ENCODE peak calls at places on chromosomes 3 and 15, in ten cellular contexts. I is MCF 10A; E is breast epithelium; Z is astrocyte; D is glutamatergic neuron; S is cardiac muscle cell; L is heart right ventricle; H is type B pancreatic cell; R is activated CD8-positive, alpha-beta T cell treated with anti-CD3 and anti-CD28 coated beads for 36 hours; M is body of pancreas. C is an unnamed sample.

GRCh38 chr3:126494204-126494603 is 18.5 kb upstream of the ZXDC start:
- DNase-seq in M (no peak), D (no peak), E (no peak), H (no peak), R (no peak), L (no peak), S (no peak), I (no peak), Z (no peak), C (no peak)

GRCh38 chr3:64157150-64158035 is 67.9 kb downstream of the PRICKLE2 start:
- DNase-seq in I (no peak), H (no peak), M (no peak), D (no peak), E (peak), S (no peak), L (no peak), R (no peak), Z (no peak), C (no peak)

GRCh38 chr15:30923429-30923828 is 19.7 kb downstream of the FAN1 start:
- DNase-seq in Z (no peak), D (peak), E (no peak), S (no peak), I (no peak), L (peak), R (no peak), M (no peak), H (no peak), C (no peak)

GRCh38 chr3:160458151-160458550 is 8.6 kb upstream of the TRIM59 start:
- DNase-seq in H (no peak), S (no peak), D (no peak), L (no peak), E (no peak), Z (no peak), R (no peak), I (no peak), M (no peak), C (no peak)

GRCh38 chr3:38907426-38907825 is 91.4 kb upstream of the SCN10A start:
- DNase-seq in Z (no peak), H (no peak), M (no peak), I (no peak), R (no peak), L (no peak), S (no peak), E (no peak), D (no peak), C (no peak)

GRCh38 chr3:100695696-100696095 is 13.6 kb upstream of the TFG start:
- DNase-seq in I (no peak), Z (no peak), L (no peak), H (no peak), D (no peak), E (no peak), M (no peak), S (no peak), R (no peak), C (no peak)

GRCh38 chr3:121481116-121481895 is 64.5 kb downstream of the POLQ start:
- DNase-seq in L (no peak), E (no peak), D (no peak), I (no peak), H (no peak), Z (peak), R (no peak), S (no peak), M (no peak), C (no peak)

GRCh38 chr15:52112203-52112750 is 298 bp downstream of the BCL2L10 start:
- DNase-seq in M (no peak), R (peak), Z (no peak), D (peak), S (no peak), L (no peak), I (no peak), E (peak), H (no peak), C (no peak)

GRCh38 chr15:95326689-95327525 is 1003.6 kb upstream of the NR2F2 start:
- DNase-seq in D (peak), Z (no peak), R (no peak), H (peak), I (no peak), S (no peak), E (no peak), M (no peak), L (no peak), C (peak)

GRCh38 chr3:194983620-194984019 is 287.3 kb downstream of the XXYLT1 start:
- DNase-seq in H (no peak), M (no peak), R (no peak), D (peak), Z (no peak), I (no peak), L (no peak), S (no peak), E (peak), C (no peak)

GRCh38 chr3:128053614-128054013 is 1.4 kb downstream of the SEC61A1 start:
- DNase-seq in E (no peak), D (no peak), H (no peak), L (no peak), S (no peak), Z (no peak), I (no peak), M (no peak), R (no peak), C (no peak)

GRCh38 chr3:113287818-113288648 is 76.7 kb downstream of the BOC start:
- DNase-seq in E (no peak), Z (peak), H (no peak), R (peak), I (peak), L (peak), M (peak), S (peak), D (peak), C (peak)

GRCh38 chr15:52394020-52394608 is 98.5 kb upstream of the MYO5C start:
- DNase-seq in R (no peak), L (no peak), Z (no peak), E (no peak), D (no peak), I (no peak), M (no peak), H (no peak), S (peak), C (no peak)

GRCh38 chr3:21188459-21188858 is 562.6 kb downstream of the ZNF385D start:
- DNase-seq in H (no peak), D (no peak), R (no peak), L (no peak), I (no peak), E (no peak), M (no peak), S (no peak), Z (no peak), C (no peak)

GRCh38 chr3:42195879-42196330 is 70.1 kb downstream of the CCK start:
- DNase-seq in I (peak), L (no peak), S (peak), R (no peak), Z (no peak), E (no peak), H (no peak), D (no peak), M (no peak), C (no peak)

GRCh38 chr15:22955544-22956085 is 24.6 kb downstream of the CYFIP1 start:
- DNase-seq in M (no peak), S (no peak), E (no peak), L (no peak), R (no peak), D (no peak), Z (no peak), H (no peak), I (no peak), C (no peak)

GRCh38 chr15:60679256-60679655 is 200.3 kb upstream of the ICE2 start:
- DNase-seq in S (no peak), M (no peak), H (no peak), R (no peak), D (no peak), E (no peak), I (no peak), Z (peak), L (no peak), C (no peak)

GRCh38 chr3:113219605-113220300 is 8.4 kb downstream of the BOC start:
- DNase-seq in H (no peak), R (no peak), Z (no peak), M (no peak), E (no peak), S (no peak), I (no peak), D (no peak), L (no peak), C (no peak)

GRCh38 chr3:179872842-179873241 is 163.9 kb downstream of the PEX5L start:
- DNase-seq in L (no peak), D (no peak), R (no peak), Z (no peak), H (no peak), I (no peak), M (no peak), E (no peak), S (no peak), C (no peak)

GRCh38 chr3:193140381-193140780 is 100.6 kb upstream of the PLAAT1 start:
- DNase-seq in Z (peak), E (no peak), L (no peak), M (no peak), I (no peak), D (no peak), R (no peak), S (no peak), H (no peak), C (no peak)

GRCh38 chr15:98803228-98804056 is 155.1 kb downstream of the IGF1R start:
- DNase-seq in S (no peak), E (no peak), M (no peak), I (peak), L (no peak), Z (peak), R (no peak), D (no peak), H (no peak), C (no peak)

GRCh38 chr15:44633603-44634002 is 29.9 kb downstream of the SPG11 start:
- DNase-seq in E (no peak), M (no peak), L (no peak), D (no peak), I (peak), R (peak), Z (peak), H (no peak), S (peak), C (no peak)

GRCh38 chr15:89723031-89723430 is 28.0 kb downstream of the MESP1 start:
- DNase-seq in D (no peak), I (no peak), L (no peak), Z (no peak), S (no peak), R (no peak), M (no peak), H (no peak), E (no peak), C (no peak)

GRCh38 chr15:69031013-69032001 is 16.8 kb downstream of the NOX5 start:
- DNase-seq in H (no peak), E (peak), S (peak), L (peak), I (no peak), R (peak), M (peak), Z (peak), D (peak), C (peak)

GRCh38 chr15:28105793-28106192 is 6.7 kb upstream of the OCA2 start:
- DNase-seq in L (no peak), S (no peak), H (no peak), E (no peak), I (no peak), Z (no peak), M (no peak), D (no peak), R (no peak), C (no peak)

GRCh38 chr3:137172703-137173102 is 214.9 kb downstream of the IL20RB start:
- DNase-seq in Z (no peak), D (peak), L (no peak), S (no peak), R (no peak), H (no peak), M (no peak), I (no peak), E (no peak), C (no peak)

GRCh38 chr15:46848704-46849103 is 868.6 kb upstream of the SEMA6D start:
- DNase-seq in H (no peak), I (peak), S (no peak), R (no peak), L (no peak), E (no peak), M (no peak), D (no peak), Z (peak), C (no peak)

GRCh38 chr3:8500208-8500961 is 1.2 kb upstream of the LMCD1 start:
- DNase-seq in L (no peak), Z (peak), I (no peak), H (no peak), M (peak), R (no peak), D (no peak), E (peak), S (peak), C (peak)

GRCh38 chr3:45509038-45509767 is 85.3 kb upstream of the LIMD1 start:
- DNase-seq in M (no peak), L (no peak), E (no peak), D (no peak), H (no peak), R (peak), I (peak), Z (peak), S (peak), C (peak)

GRCh38 chr3:33187368-33187634 is 31.3 kb downstream of the SUSD5 start:
- DNase-seq in S (peak), R (no peak), Z (peak), M (no peak), H (no peak), I (no peak), D (no peak), L (no peak), E (no peak), C (no peak)

GRCh38 chr15:84791763-84792162 is 25.4 kb upstream of the ALPK3 start:
- DNase-seq in E (no peak), D (no peak), H (no peak), L (no peak), S (peak), Z (peak), I (no peak), R (no peak), M (no peak), C (no peak)

GRCh38 chr15:35496585-35496984 is 49.4 kb downstream of the DPH6 start:
- DNase-seq in R (no peak), I (no peak), E (no peak), D (no peak), L (no peak), S (no peak), M (no peak), Z (no peak), H (no peak), C (no peak)

GRCh38 chr15:53203454-53203853 is 413.3 kb upstream of the ONECUT1 start:
- DNase-seq in R (no peak), D (no peak), H (no peak), Z (no peak), M (peak), I (no peak), L (no peak), S (no peak), E (no peak), C (no peak)

GRCh38 chr15:69869291-69869690 is 228.4 kb downstream of the TLE3 start:
- DNase-seq in S (no peak), M (no peak), E (no peak), I (no peak), Z (no peak), L (no peak), R (no peak), H (no peak), D (no peak), C (no peak)

GRCh38 chr15:41480396-41481140 is 13.1 kb upstream of the ITPKA start:
- DNase-seq in R (no peak), D (no peak), M (no peak), Z (no peak), L (no peak), I (no peak), S (no peak), E (no peak), H (no peak), C (no peak)

GRCh38 chr3:196274585-196274984 is 12.9 kb downstream of the PCYT1A start:
- DNase-seq in L (no peak), M (no peak), H (no peak), Z (peak), D (no peak), I (peak), R (peak), E (no peak), S (no peak), C (no peak)

GRCh38 chr3:194481103-194481502 is 5.7 kb downstream of the ATP13A3 start:
- DNase-seq in M (no peak), R (no peak), D (no peak), S (peak), H (no peak), L (no peak), Z (peak), I (peak), E (no peak), C (no peak)

DNA sequence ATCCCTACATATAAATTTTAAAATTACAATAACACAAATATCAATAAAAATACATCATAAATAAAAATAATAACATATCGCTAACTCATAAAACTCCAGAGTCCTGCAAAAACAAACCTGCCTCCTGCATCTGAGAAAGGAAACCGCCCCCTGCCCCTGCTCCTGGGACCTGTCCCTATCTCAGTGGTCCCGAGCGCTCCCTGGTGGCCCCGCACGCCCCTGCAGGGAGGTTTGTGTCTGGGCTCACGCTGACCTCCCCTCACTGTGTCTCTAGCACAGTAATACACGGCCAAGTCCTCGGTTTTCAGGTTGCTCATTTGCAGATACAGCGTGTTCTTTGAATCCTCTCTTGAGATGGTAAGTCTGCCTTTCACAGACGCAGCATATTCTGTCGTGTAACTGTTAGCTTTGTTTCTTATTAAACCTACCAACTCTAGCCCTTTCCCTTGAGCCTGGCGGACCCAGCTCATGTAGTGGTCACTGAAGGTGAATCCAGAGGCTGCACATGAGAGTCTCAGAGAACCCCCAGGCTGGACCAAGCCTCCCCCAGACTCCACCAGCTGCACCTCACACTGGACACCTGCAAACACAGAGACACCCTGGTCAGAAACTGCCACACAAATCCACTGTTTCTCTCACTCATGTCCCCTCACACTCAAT is 554.1 kb downstream of the GOLGA6L6 start:
- DNase-seq in D (no peak), M (no peak), L (no peak), S (no peak), I (no peak), E (no peak), R (peak), H (no peak), Z (no peak), C (no peak)
- TF ChIP-seq CTCF in D (no peak), M (no peak), L (no peak), S (no peak), I (peak), E (no peak), R (peak), H (no peak), Z (no peak), C (no peak)

GRCh38 chr15:40106203-40107161 is 2.2 kb downstream of the BMF start:
- DNase-seq in E (peak), Z (no peak), D (no peak), M (peak), R (no peak), L (no peak), I (peak), S (peak), H (no peak), C (no peak)
- TF ChIP-seq CTCF in E (no peak), Z (no peak), D (no peak), M (no peak), R (no peak), L (no peak), I (no peak), S (no peak), H (no peak), C (no peak)

DNA sequence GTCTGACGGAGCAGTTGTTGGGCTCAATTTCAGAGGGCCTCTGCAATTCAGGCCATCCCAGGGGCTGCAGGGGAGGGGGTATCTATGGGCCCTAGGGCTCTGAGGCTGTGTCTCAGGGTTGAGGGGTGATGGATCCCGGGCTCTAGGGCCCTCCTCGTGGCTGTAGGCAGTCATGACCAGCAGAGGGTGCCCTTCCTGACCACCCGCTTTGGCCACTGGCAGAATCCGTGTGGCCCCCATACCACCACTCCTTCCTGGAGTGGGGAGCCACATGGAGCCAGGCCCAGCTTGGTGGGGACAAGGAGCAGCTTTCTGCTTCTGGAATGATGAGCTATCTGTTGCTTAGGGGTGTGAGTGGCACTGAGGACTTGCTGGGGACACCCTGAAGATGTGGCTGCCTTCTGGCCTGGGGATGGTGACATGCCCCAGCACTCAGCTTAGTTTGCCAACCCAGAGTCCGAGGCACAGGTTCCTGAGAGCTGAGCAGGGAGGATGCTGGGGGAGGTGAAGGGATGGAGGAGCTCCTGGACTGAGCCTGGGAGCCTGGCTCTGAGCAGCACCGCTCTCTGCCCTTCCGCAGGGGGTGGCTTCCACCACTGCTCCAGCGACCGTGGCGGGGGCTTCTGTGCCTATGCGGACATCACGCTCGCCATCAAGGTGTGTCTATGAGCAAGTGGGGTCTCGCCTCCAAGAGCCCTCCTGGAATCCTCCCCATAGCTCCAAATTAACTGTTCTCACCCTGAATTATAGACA is 20.2 kb downstream of the HDAC11 start:
- DNase-seq in D (peak), Z (no peak), H (no peak), L (no peak), E (no peak), I (peak), M (no peak), S (peak), R (peak), C (peak)
- TF ChIP-seq CTCF in D (peak), Z (peak), H (peak), L (peak), E (no peak), I (peak), M (no peak), S (peak), R (peak), C (peak)

DNA sequence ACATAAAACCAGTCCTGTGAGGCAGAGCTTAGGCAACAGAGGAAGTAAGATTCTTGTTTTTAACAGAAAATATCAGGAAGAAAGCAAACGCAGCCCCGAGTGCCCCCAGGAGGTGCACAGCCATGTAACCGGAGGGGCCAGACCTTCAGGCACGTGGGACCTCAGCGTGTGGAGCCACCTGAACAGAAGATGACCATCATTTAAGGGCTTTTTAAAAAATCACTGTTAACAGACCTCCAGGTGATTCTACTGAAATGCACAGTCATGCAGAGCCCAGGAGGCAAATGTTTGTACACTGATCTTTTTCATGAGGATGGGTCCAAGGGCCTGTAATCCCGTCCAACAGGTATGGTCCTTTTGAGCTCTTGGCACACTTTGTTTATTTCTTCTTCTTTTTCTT is 38.8 kb downstream of the SPG21 start:
- DNase-seq in Z (no peak), D (no peak), R (no peak), E (no peak), I (no peak), M (no peak), L (no peak), H (no peak), S (no peak), C (no peak)
- TF ChIP-seq CTCF in Z (no peak), D (no peak), R (no peak), E (no peak), I (no peak), M (no peak), L (no peak), H (no peak), S (no peak), C (no peak)

DNA sequence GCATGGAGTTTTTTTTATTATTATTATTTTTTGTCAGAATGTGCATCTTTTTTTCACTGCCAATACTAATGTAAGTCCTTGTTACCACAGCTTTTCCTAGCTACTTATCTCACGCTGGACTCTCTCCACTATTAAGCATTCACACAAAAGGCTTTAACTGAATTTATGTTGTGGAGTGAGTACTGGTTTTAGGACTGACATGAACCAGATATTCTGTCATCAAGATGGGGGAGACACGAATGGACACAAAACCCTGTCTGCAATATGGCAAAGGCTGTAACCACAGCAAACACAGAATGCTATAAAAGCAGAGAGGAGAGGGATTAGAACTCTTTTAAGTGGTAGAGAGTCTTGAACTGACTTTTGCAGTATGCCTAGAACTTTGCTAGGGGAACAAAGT is 592.2 kb upstream of the TBL1XR1 start:
- DNase-seq in L (no peak), E (no peak), S (peak), H (no peak), M (no peak), D (no peak), R (no peak), I (no peak), Z (no peak), C (no peak)
- TF ChIP-seq CTCF in L (no peak), E (no peak), S (no peak), H (no peak), M (no peak), D (no peak), R (no peak), I (no peak), Z (no peak), C (no peak)

C was measured in neural crest cell.